ENCODE peak calls at places on chromosomes 5 and 9, in five cellular contexts. A is A172, T is GM03348, D is keratinocyte, N is DMS153. Y is an unnamed sample.

GRCh38 chr9:127773981-127774380 is 4.5 kb downstream of the SH2D3C start:
- DNase-seq in A (no peak), T (no peak), D (no peak), N (no peak), Y (no peak)

GRCh38 chr5:81525690-81526089 is 131.8 kb upstream of the ACOT12 start:
- DNase-seq in A (no peak), T (no peak), D (no peak), N (no peak), Y (no peak)

GRCh38 chr9:19998823-19999455 is 210.1 kb upstream of the SLC24A2 start:
- DNase-seq in A (no peak), T (no peak), D (no peak), N (no peak), Y (no peak)

GRCh38 chr9:86601697-86602096 is 247.5 kb upstream of the TUT7 start:
- DNase-seq in A (no peak), T (no peak), D (no peak), N (no peak), Y (no peak)

GRCh38 chr5:54548565-54548964 is 31.0 kb downstream of the SNX18 start:
- DNase-seq in A (no peak), T (no peak), D (no peak), N (no peak), Y (no peak)

GRCh38 chr5:154291917-154292316 is 101.4 kb downstream of the GALNT10 start:
- DNase-seq in A (no peak), T (no peak), D (no peak), N (no peak), Y (no peak)

GRCh38 chr5:179267071-179267670 is 78.1 kb downstream of the ADAMTS2 start:
- DNase-seq in A (no peak), T (no peak), D (no peak), N (no peak), Y (no peak)

GRCh38 chr5:95543017-95543705 is 11.6 kb downstream of the SKIC3 start:
- DNase-seq in A (no peak), T (no peak), D (no peak), N (no peak), Y (no peak)